ENCODE peak calls at places on chromosomes 1 and 21, in six cellular contexts. T, Z, I, K, N and B are unnamed samples.

GRCh38 chr1:65421341-65422174 is 1.1 kb downstream of the LEPR start:
- DNase-seq in T (no peak), Z (no peak), I (no peak), K (peak), N (no peak), B (no peak)

GRCh38 chr1:6500446-6501406 is 9.3 kb upstream of the PLEKHG5 start:
- DNase-seq in T (no peak), Z (no peak), I (no peak), K (no peak), N (no peak), B (no peak)

GRCh38 chr21:32278068-32278467 is 781 bp downstream of the MIS18A start:
- DNase-seq in T (no peak), Z (no peak), I (no peak), K (peak), N (no peak), B (no peak)

GRCh38 chr1:110053557-110054428 is 16.7 kb downstream of the ALX3 start:
- DNase-seq in T (no peak), Z (peak), I (no peak), K (peak), N (peak), B (peak)

GRCh38 chr1:85330711-85331290 is 54.4 kb upstream of the BCL10 start:
- DNase-seq in T (no peak), Z (no peak), I (peak), K (peak), N (no peak), B (no peak)

GRCh38 chr1:21902378-21903012 is 34.6 kb downstream of the HSPG2 start:
- DNase-seq in T (no peak), Z (no peak), I (no peak), K (no peak), N (no peak), B (no peak)

GRCh38 chr1:12202190-12202497 is 27.7 kb upstream of the VPS13D start:
- DNase-seq in T (no peak), Z (no peak), I (no peak), K (no peak), N (no peak), B (no peak)

GRCh38 chr21:18801468-18801867 is 397.9 kb upstream of the TMPRSS15 start:
- DNase-seq in T (no peak), Z (no peak), I (peak), K (peak), N (no peak), B (no peak)

GRCh38 chr1:97832490-97832889 is 88.3 kb downstream of the DPYD start:
- DNase-seq in T (no peak), Z (peak), I (peak), K (peak), N (no peak), B (no peak)

GRCh38 chr1:95098196-95098595 is 19.0 kb upstream of the TLCD4 start:
- DNase-seq in T (no peak), Z (no peak), I (peak), K (peak), N (no peak), B (no peak)

GRCh38 chr1:12537906-12538461 is 80.0 kb downstream of the DHRS3 start:
- DNase-seq in T (no peak), Z (no peak), I (no peak), K (no peak), N (no peak), B (no peak)

GRCh38 chr1:109502368-109502851 is 7.1 kb downstream of the AMIGO1 start:
- DNase-seq in T (no peak), Z (no peak), I (no peak), K (no peak), N (no peak), B (no peak)

GRCh38 chr1:2382621-2383361 is 8.6 kb downstream of the MORN1 start:
- DNase-seq in T (peak), Z (peak), I (peak), K (peak), N (no peak), B (no peak)

GRCh38 chr1:89633745-89634625 is 1.1 kb downstream of the LRRC8C start:
- DNase-seq in T (no peak), Z (no peak), I (peak), K (peak), N (no peak), B (no peak)

DNA sequence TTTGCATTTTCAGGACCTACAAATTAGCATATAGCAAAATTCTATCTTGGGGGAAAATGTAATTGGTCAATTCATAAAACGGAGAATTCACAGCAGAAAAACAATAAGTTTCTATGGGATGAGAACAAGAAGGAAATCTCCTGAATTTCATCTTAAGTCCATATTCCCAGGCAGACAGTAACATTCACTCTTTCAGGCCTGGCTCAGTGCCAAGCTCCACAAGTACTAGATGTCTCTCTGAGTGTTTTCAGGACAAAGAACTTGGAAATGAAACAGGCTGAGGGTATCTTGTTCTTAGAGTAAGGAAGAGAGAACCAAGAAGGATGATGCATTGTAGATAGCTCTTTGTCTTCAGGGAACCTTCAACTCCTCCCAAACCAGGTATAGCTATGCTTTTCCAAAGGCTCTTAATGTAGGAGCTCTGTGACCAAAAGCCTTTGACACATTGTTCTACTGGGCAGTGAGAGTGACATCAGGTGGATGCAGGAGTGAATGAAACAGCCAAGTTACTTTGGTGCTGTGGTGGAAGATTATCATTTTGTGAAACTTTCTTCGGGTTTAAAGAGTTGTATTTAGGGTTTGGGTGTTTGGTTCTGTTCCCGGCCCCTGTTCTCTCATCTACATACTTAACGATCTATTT is 298.3 kb downstream of the GPATCH2 start:
- DNase-seq in T (no peak), Z (no peak), I (no peak), K (peak), N (no peak), B (no peak)
- TF ChIP-seq CTCF in T (no peak), Z (no peak), I (no peak), K (no peak), N (no peak), B (no peak)

GRCh38 chr21:26437326-26438009 is 135.6 kb downstream of the CYYR1 start:
- DNase-seq in T (no peak), Z (no peak), I (peak), K (peak), N (no peak), B (no peak)
- TF ChIP-seq CTCF in T (no peak), Z (no peak), I (no peak), K (no peak), N (no peak), B (no peak)

GRCh38 chr1:152344463-152344862 is 15.3 kb downstream of the FLG2 start:
- DNase-seq in T (no peak), Z (no peak), I (no peak), K (no peak), N (no peak), B (no peak)
- TF ChIP-seq CTCF in T (no peak), Z (no peak), I (no peak), K (no peak), N (no peak), B (no peak)

DNA sequence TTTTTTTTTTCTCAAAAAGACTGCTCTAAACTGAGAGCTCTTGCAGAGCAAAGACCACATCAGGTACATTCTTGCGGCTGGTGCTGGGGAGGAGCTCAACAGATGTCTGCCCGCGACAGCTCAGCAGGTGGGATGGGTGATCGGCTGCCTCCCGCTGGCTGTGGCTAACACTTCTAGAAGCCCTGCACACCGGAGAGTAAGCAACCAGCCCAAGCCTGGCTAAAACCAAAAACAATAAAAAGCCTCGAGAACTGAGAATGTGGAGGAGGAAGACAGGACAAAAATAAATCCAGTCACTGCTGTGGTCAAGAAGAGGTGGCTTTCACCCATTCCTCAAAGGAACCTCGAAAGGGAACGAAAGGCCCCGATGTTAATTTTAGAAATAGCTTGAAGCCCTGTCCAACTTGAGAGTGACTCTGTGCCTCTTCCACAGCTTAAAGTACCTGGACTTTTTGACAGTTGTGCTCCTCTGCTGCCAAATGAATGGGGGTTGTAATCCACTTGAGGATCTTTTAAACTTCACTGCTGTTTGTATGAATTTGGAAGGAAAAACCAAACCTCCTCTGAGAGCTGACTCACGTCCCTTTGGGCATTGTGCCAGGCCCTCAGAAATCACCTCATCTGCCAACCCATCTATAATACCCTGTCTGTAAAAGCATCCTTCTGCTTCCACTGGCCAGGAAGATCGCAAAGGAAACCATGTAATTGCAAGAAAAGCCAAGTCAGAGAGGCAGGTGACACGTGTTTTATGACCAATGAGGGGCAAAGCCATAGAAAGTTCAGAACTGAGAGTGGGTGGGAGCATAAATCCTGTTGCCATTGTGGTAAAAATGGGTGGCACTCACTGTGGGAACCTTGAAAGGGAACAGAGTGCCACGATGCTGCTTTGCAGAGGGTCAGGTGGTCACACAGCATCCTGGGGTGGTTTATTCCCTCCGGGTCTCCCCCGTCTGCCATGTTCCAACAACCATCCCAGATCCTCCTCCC is 78.5 kb downstream of the KCNN3 start:
- DNase-seq in T (no peak), Z (no peak), I (peak), K (peak), N (no peak), B (no peak)
- TF ChIP-seq CTCF in T (no peak), Z (no peak), I (no peak), K (no peak), N (no peak), B (no peak)